ENCODE peak calls at places on chromosomes 1 and 21, in eight cellular contexts. One of them, this sample, is unnamed.

GRCh38 chr1:208183977-208184901 is 59.9 kb downstream of the PLXNA2 start:
- DNase-seq in fibroblast of the conjunctiva: peak
- DNase-seq in GM20000: no peak
- DNase-seq in C1 segment of cervical spinal cord: no peak
- DNase-seq in NCI-H774: no peak
- DNase-seq in stimulated activated CD8-positive, alpha-beta memory T cell treated with anti-CD3 and anti-CD28 coated beads, Interleukin-15, amount 100 ng/mL, for 24 hours: no peak
- DNase-seq in tibial artery: peak
- DNase-seq in GM03348: peak
- DNase-seq in this sample: no peak

GRCh38 chr1:118928739-118929554 is 59.2 kb downstream of the TBX15 start:
- DNase-seq in GM20000: peak
- DNase-seq in GM03348: peak
- DNase-seq in tibial artery: no peak
- DNase-seq in fibroblast of the conjunctiva: no peak
- DNase-seq in stimulated activated CD8-positive, alpha-beta memory T cell treated with anti-CD3 and anti-CD28 coated beads, Interleukin-15, amount 100 ng/mL, for 24 hours: no peak
- DNase-seq in NCI-H774: no peak
- DNase-seq in C1 segment of cervical spinal cord: no peak
- DNase-seq in this sample: no peak

GRCh38 chr1:14778882-14779594 is 180.6 kb downstream of the KAZN start:
- DNase-seq in C1 segment of cervical spinal cord: peak
- DNase-seq in GM03348: peak
- DNase-seq in GM20000: peak
- DNase-seq in fibroblast of the conjunctiva: no peak
- DNase-seq in stimulated activated CD8-positive, alpha-beta memory T cell treated with anti-CD3 and anti-CD28 coated beads, Interleukin-15, amount 100 ng/mL, for 24 hours: no peak
- DNase-seq in tibial artery: no peak
- DNase-seq in NCI-H774: peak
- DNase-seq in this sample: no peak

GRCh38 chr21:44368711-44369446 is 15.5 kb downstream of the TRPM2 start:
- DNase-seq in fibroblast of the conjunctiva: no peak
- DNase-seq in GM03348: no peak
- DNase-seq in tibial artery: no peak
- DNase-seq in GM20000: no peak
- DNase-seq in NCI-H774: no peak
- DNase-seq in C1 segment of cervical spinal cord: no peak
- DNase-seq in stimulated activated CD8-positive, alpha-beta memory T cell treated with anti-CD3 and anti-CD28 coated beads, Interleukin-15, amount 100 ng/mL, for 24 hours: no peak
- DNase-seq in this sample: no peak

GRCh38 chr21:33360871-33361602 is 36.3 kb downstream of the IFNAR1 start:
- DNase-seq in GM03348: peak
- DNase-seq in NCI-H774: peak
- DNase-seq in tibial artery: peak
- DNase-seq in fibroblast of the conjunctiva: peak
- DNase-seq in stimulated activated CD8-positive, alpha-beta memory T cell treated with anti-CD3 and anti-CD28 coated beads, Interleukin-15, amount 100 ng/mL, for 24 hours: peak
- DNase-seq in GM20000: peak
- DNase-seq in C1 segment of cervical spinal cord: peak
- DNase-seq in this sample: peak

GRCh38 chr21:46636181-46636512 is 673 bp downstream of the PRMT2 start:
- DNase-seq in GM20000: no peak
- DNase-seq in stimulated activated CD8-positive, alpha-beta memory T cell treated with anti-CD3 and anti-CD28 coated beads, Interleukin-15, amount 100 ng/mL, for 24 hours: no peak
- DNase-seq in NCI-H774: no peak
- DNase-seq in fibroblast of the conjunctiva: no peak
- DNase-seq in tibial artery: no peak
- DNase-seq in GM03348: no peak
- DNase-seq in C1 segment of cervical spinal cord: no peak
- DNase-seq in this sample: no peak

GRCh38 chr1:178491721-178492120 is 5.0 kb downstream of the CLEC20A start:
- DNase-seq in GM20000: no peak
- DNase-seq in GM03348: no peak
- DNase-seq in stimulated activated CD8-positive, alpha-beta memory T cell treated with anti-CD3 and anti-CD28 coated beads, Interleukin-15, amount 100 ng/mL, for 24 hours: no peak
- DNase-seq in tibial artery: no peak
- DNase-seq in fibroblast of the conjunctiva: no peak
- DNase-seq in NCI-H774: no peak
- DNase-seq in C1 segment of cervical spinal cord: no peak
- DNase-seq in this sample: no peak

GRCh38 chr1:1134300-1134961 is 18.5 kb upstream of the C1orf159 start:
- DNase-seq in fibroblast of the conjunctiva: no peak
- DNase-seq in tibial artery: no peak
- DNase-seq in NCI-H774: no peak
- DNase-seq in stimulated activated CD8-positive, alpha-beta memory T cell treated with anti-CD3 and anti-CD28 coated beads, Interleukin-15, amount 100 ng/mL, for 24 hours: no peak
- DNase-seq in GM20000: no peak
- DNase-seq in C1 segment of cervical spinal cord: no peak
- DNase-seq in GM03348: no peak
- DNase-seq in this sample: no peak

GRCh38 chr1:111513410-111514020 is 10.1 kb upstream of the ADORA3 start:
- DNase-seq in fibroblast of the conjunctiva: peak
- DNase-seq in NCI-H774: no peak
- DNase-seq in GM03348: no peak
- DNase-seq in C1 segment of cervical spinal cord: peak
- DNase-seq in stimulated activated CD8-positive, alpha-beta memory T cell treated with anti-CD3 and anti-CD28 coated beads, Interleukin-15, amount 100 ng/mL, for 24 hours: no peak
- DNase-seq in tibial artery: no peak
- DNase-seq in GM20000: no peak
- DNase-seq in this sample: no peak

GRCh38 chr1:91700332-91700731 is 185.6 kb downstream of the TGFBR3 start:
- DNase-seq in fibroblast of the conjunctiva: no peak
- DNase-seq in stimulated activated CD8-positive, alpha-beta memory T cell treated with anti-CD3 and anti-CD28 coated beads, Interleukin-15, amount 100 ng/mL, for 24 hours: no peak
- DNase-seq in tibial artery: no peak
- DNase-seq in GM20000: no peak
- DNase-seq in GM03348: peak
- DNase-seq in C1 segment of cervical spinal cord: no peak
- DNase-seq in NCI-H774: no peak
- DNase-seq in this sample: no peak

GRCh38 chr1:17755120-17755519 is at the start of gene ACTL8:
- DNase-seq in GM03348: no peak
- DNase-seq in NCI-H774: no peak
- DNase-seq in tibial artery: no peak
- DNase-seq in GM20000: no peak
- DNase-seq in C1 segment of cervical spinal cord: no peak
- DNase-seq in stimulated activated CD8-positive, alpha-beta memory T cell treated with anti-CD3 and anti-CD28 coated beads, Interleukin-15, amount 100 ng/mL, for 24 hours: no peak
- DNase-seq in fibroblast of the conjunctiva: no peak
- DNase-seq in this sample: no peak

GRCh38 chr1:24503870-24504523 is 1.4 kb downstream of the RCAN3 start:
- DNase-seq in fibroblast of the conjunctiva: no peak
- DNase-seq in GM20000: no peak
- DNase-seq in C1 segment of cervical spinal cord: no peak
- DNase-seq in tibial artery: no peak
- DNase-seq in stimulated activated CD8-positive, alpha-beta memory T cell treated with anti-CD3 and anti-CD28 coated beads, Interleukin-15, amount 100 ng/mL, for 24 hours: no peak
- DNase-seq in GM03348: no peak
- DNase-seq in NCI-H774: no peak
- DNase-seq in this sample: no peak

GRCh38 chr1:193104496-193104905 is 713 bp downstream of the GLRX2 start:
- DNase-seq in GM20000: peak
- DNase-seq in C1 segment of cervical spinal cord: peak
- DNase-seq in stimulated activated CD8-positive, alpha-beta memory T cell treated with anti-CD3 and anti-CD28 coated beads, Interleukin-15, amount 100 ng/mL, for 24 hours: no peak
- DNase-seq in tibial artery: peak
- DNase-seq in GM03348: peak
- DNase-seq in fibroblast of the conjunctiva: no peak
- DNase-seq in NCI-H774: no peak
- DNase-seq in this sample: no peak

GRCh38 chr1:183694035-183694434 is 40.9 kb upstream of the APOBEC4 start:
- DNase-seq in GM20000: no peak
- DNase-seq in NCI-H774: no peak
- DNase-seq in stimulated activated CD8-positive, alpha-beta memory T cell treated with anti-CD3 and anti-CD28 coated beads, Interleukin-15, amount 100 ng/mL, for 24 hours: no peak
- DNase-seq in fibroblast of the conjunctiva: no peak
- DNase-seq in tibial artery: no peak
- DNase-seq in C1 segment of cervical spinal cord: no peak
- DNase-seq in GM03348: no peak
- DNase-seq in this sample: no peak

GRCh38 chr21:37419228-37419906 is 52.8 kb downstream of the DYRK1A start:
- DNase-seq in fibroblast of the conjunctiva: no peak
- DNase-seq in C1 segment of cervical spinal cord: no peak
- DNase-seq in tibial artery: no peak
- DNase-seq in GM03348: no peak
- DNase-seq in NCI-H774: no peak
- DNase-seq in GM20000: no peak
- DNase-seq in stimulated activated CD8-positive, alpha-beta memory T cell treated with anti-CD3 and anti-CD28 coated beads, Interleukin-15, amount 100 ng/mL, for 24 hours: no peak
- DNase-seq in this sample: no peak

GRCh38 chr1:112704908-112705627 is 1.9 kb downstream of the RHOC start:
- DNase-seq in tibial artery: peak
- DNase-seq in fibroblast of the conjunctiva: peak
- DNase-seq in stimulated activated CD8-positive, alpha-beta memory T cell treated with anti-CD3 and anti-CD28 coated beads, Interleukin-15, amount 100 ng/mL, for 24 hours: no peak
- DNase-seq in C1 segment of cervical spinal cord: peak
- DNase-seq in NCI-H774: peak
- DNase-seq in GM20000: peak
- DNase-seq in GM03348: peak
- DNase-seq in this sample: no peak

GRCh38 chr1:111271464-111271801 is 19.2 kb upstream of the CHIA start:
- DNase-seq in C1 segment of cervical spinal cord: no peak
- DNase-seq in tibial artery: no peak
- DNase-seq in fibroblast of the conjunctiva: no peak
- DNase-seq in NCI-H774: no peak
- DNase-seq in stimulated activated CD8-positive, alpha-beta memory T cell treated with anti-CD3 and anti-CD28 coated beads, Interleukin-15, amount 100 ng/mL, for 24 hours: no peak
- DNase-seq in GM03348: no peak
- DNase-seq in GM20000: no peak
- DNase-seq in this sample: no peak

GRCh38 chr1:82604524-82604923 is 803.8 kb downstream of the ADGRL2 start:
- DNase-seq in C1 segment of cervical spinal cord: no peak
- DNase-seq in tibial artery: no peak
- DNase-seq in GM03348: no peak
- DNase-seq in stimulated activated CD8-positive, alpha-beta memory T cell treated with anti-CD3 and anti-CD28 coated beads, Interleukin-15, amount 100 ng/mL, for 24 hours: no peak
- DNase-seq in GM20000: no peak
- DNase-seq in fibroblast of the conjunctiva: no peak
- DNase-seq in NCI-H774: no peak
- DNase-seq in this sample: no peak

GRCh38 chr1:77742011-77742555 is 17.6 kb downstream of the USP33 start:
- DNase-seq in GM20000: no peak
- DNase-seq in fibroblast of the conjunctiva: no peak
- DNase-seq in tibial artery: no peak
- DNase-seq in C1 segment of cervical spinal cord: no peak
- DNase-seq in stimulated activated CD8-positive, alpha-beta memory T cell treated with anti-CD3 and anti-CD28 coated beads, Interleukin-15, amount 100 ng/mL, for 24 hours: no peak
- DNase-seq in NCI-H774: no peak
- DNase-seq in GM03348: no peak
- DNase-seq in this sample: no peak

GRCh38 chr1:70633004-70633403 is 221.9 kb downstream of the CTH start:
- DNase-seq in GM20000: no peak
- DNase-seq in NCI-H774: no peak
- DNase-seq in fibroblast of the conjunctiva: no peak
- DNase-seq in GM03348: no peak
- DNase-seq in tibial artery: no peak
- DNase-seq in stimulated activated CD8-positive, alpha-beta memory T cell treated with anti-CD3 and anti-CD28 coated beads, Interleukin-15, amount 100 ng/mL, for 24 hours: no peak
- DNase-seq in C1 segment of cervical spinal cord: no peak
- DNase-seq in this sample: no peak

GRCh38 chr1:81760487-81761097 is 40.1 kb upstream of the ADGRL2 start:
- DNase-seq in GM03348: peak
- DNase-seq in tibial artery: no peak
- DNase-seq in NCI-H774: no peak
- DNase-seq in C1 segment of cervical spinal cord: no peak
- DNase-seq in GM20000: no peak
- DNase-seq in stimulated activated CD8-positive, alpha-beta memory T cell treated with anti-CD3 and anti-CD28 coated beads, Interleukin-15, amount 100 ng/mL, for 24 hours: no peak
- DNase-seq in fibroblast of the conjunctiva: peak
- DNase-seq in this sample: no peak

GRCh38 chr1:244552336-244552735 is 91.3 kb downstream of the CATSPERE start:
- DNase-seq in stimulated activated CD8-positive, alpha-beta memory T cell treated with anti-CD3 and anti-CD28 coated beads, Interleukin-15, amount 100 ng/mL, for 24 hours: no peak
- DNase-seq in GM03348: no peak
- DNase-seq in fibroblast of the conjunctiva: no peak
- DNase-seq in NCI-H774: no peak
- DNase-seq in tibial artery: no peak
- DNase-seq in GM20000: no peak
- DNase-seq in C1 segment of cervical spinal cord: no peak
- DNase-seq in this sample: no peak

GRCh38 chr1:95196017-95196416 is 38.0 kb upstream of the RWDD3 start:
- DNase-seq in tibial artery: no peak
- DNase-seq in C1 segment of cervical spinal cord: no peak
- DNase-seq in stimulated activated CD8-positive, alpha-beta memory T cell treated with anti-CD3 and anti-CD28 coated beads, Interleukin-15, amount 100 ng/mL, for 24 hours: no peak
- DNase-seq in GM20000: no peak
- DNase-seq in fibroblast of the conjunctiva: no peak
- DNase-seq in NCI-H774: no peak
- DNase-seq in GM03348: no peak
- DNase-seq in this sample: no peak

GRCh38 chr1:28449904-28450303 is 55.9 kb upstream of the RCC1 start:
- DNase-seq in fibroblast of the conjunctiva: no peak
- DNase-seq in tibial artery: no peak
- DNase-seq in GM03348: no peak
- DNase-seq in NCI-H774: no peak
- DNase-seq in GM20000: peak
- DNase-seq in stimulated activated CD8-positive, alpha-beta memory T cell treated with anti-CD3 and anti-CD28 coated beads, Interleukin-15, amount 100 ng/mL, for 24 hours: no peak
- DNase-seq in C1 segment of cervical spinal cord: no peak
- DNase-seq in this sample: no peak

GRCh38 chr1:2591233-2591580 is 4.6 kb downstream of the PRXL2B start:
- DNase-seq in GM20000: no peak
- DNase-seq in GM03348: no peak
- DNase-seq in tibial artery: no peak
- DNase-seq in fibroblast of the conjunctiva: no peak
- DNase-seq in NCI-H774: no peak
- DNase-seq in stimulated activated CD8-positive, alpha-beta memory T cell treated with anti-CD3 and anti-CD28 coated beads, Interleukin-15, amount 100 ng/mL, for 24 hours: no peak
- DNase-seq in C1 segment of cervical spinal cord: no peak
- DNase-seq in this sample: no peak

GRCh38 chr1:8437286-8437685 is 119.4 kb downstream of the SLC45A1 start:
- DNase-seq in NCI-H774: no peak
- DNase-seq in fibroblast of the conjunctiva: no peak
- DNase-seq in C1 segment of cervical spinal cord: no peak
- DNase-seq in GM20000: no peak
- DNase-seq in GM03348: no peak
- DNase-seq in stimulated activated CD8-positive, alpha-beta memory T cell treated with anti-CD3 and anti-CD28 coated beads, Interleukin-15, amount 100 ng/mL, for 24 hours: no peak
- DNase-seq in tibial artery: no peak
- DNase-seq in this sample: no peak

GRCh38 chr1:29417558-29417858 is 181.2 kb downstream of the PTPRU start:
- DNase-seq in tibial artery: no peak
- DNase-seq in C1 segment of cervical spinal cord: no peak
- DNase-seq in fibroblast of the conjunctiva: no peak
- DNase-seq in NCI-H774: no peak
- DNase-seq in stimulated activated CD8-positive, alpha-beta memory T cell treated with anti-CD3 and anti-CD28 coated beads, Interleukin-15, amount 100 ng/mL, for 24 hours: no peak
- DNase-seq in GM20000: no peak
- DNase-seq in GM03348: no peak
- DNase-seq in this sample: no peak

GRCh38 chr21:16605588-16605987 is 875.8 kb downstream of the USP25 start:
- DNase-seq in GM20000: no peak
- DNase-seq in C1 segment of cervical spinal cord: no peak
- DNase-seq in tibial artery: no peak
- DNase-seq in NCI-H774: no peak
- DNase-seq in stimulated activated CD8-positive, alpha-beta memory T cell treated with anti-CD3 and anti-CD28 coated beads, Interleukin-15, amount 100 ng/mL, for 24 hours: no peak
- DNase-seq in fibroblast of the conjunctiva: peak
- DNase-seq in GM03348: no peak
- DNase-seq in this sample: no peak

GRCh38 chr1:22710688-22711024 is at the start of gene EPHB2:
- DNase-seq in tibial artery: no peak
- DNase-seq in GM20000: peak
- DNase-seq in NCI-H774: no peak
- DNase-seq in fibroblast of the conjunctiva: no peak
- DNase-seq in C1 segment of cervical spinal cord: peak
- DNase-seq in stimulated activated CD8-positive, alpha-beta memory T cell treated with anti-CD3 and anti-CD28 coated beads, Interleukin-15, amount 100 ng/mL, for 24 hours: no peak
- DNase-seq in GM03348: peak
- DNase-seq in this sample: no peak

GRCh38 chr1:246450485-246451251 is 56.4 kb downstream of the SMYD3 start:
- DNase-seq in C1 segment of cervical spinal cord: no peak
- DNase-seq in NCI-H774: peak
- DNase-seq in stimulated activated CD8-positive, alpha-beta memory T cell treated with anti-CD3 and anti-CD28 coated beads, Interleukin-15, amount 100 ng/mL, for 24 hours: no peak
- DNase-seq in fibroblast of the conjunctiva: peak
- DNase-seq in GM03348: peak
- DNase-seq in tibial artery: no peak
- DNase-seq in GM20000: peak
- DNase-seq in this sample: no peak

GRCh38 chr21:36820176-36821031 is 121.5 kb downstream of the SIM2 start:
- DNase-seq in fibroblast of the conjunctiva: no peak
- DNase-seq in tibial artery: no peak
- DNase-seq in NCI-H774: no peak
- DNase-seq in stimulated activated CD8-positive, alpha-beta memory T cell treated with anti-CD3 and anti-CD28 coated beads, Interleukin-15, amount 100 ng/mL, for 24 hours: no peak
- DNase-seq in C1 segment of cervical spinal cord: no peak
- DNase-seq in GM03348: no peak
- DNase-seq in GM20000: no peak
- DNase-seq in this sample: no peak

GRCh38 chr21:46096997-46097825 is 701 bp upstream of the COL6A2 start:
- DNase-seq in C1 segment of cervical spinal cord: no peak
- DNase-seq in stimulated activated CD8-positive, alpha-beta memory T cell treated with anti-CD3 and anti-CD28 coated beads, Interleukin-15, amount 100 ng/mL, for 24 hours: no peak
- DNase-seq in GM20000: no peak
- DNase-seq in GM03348: peak
- DNase-seq in NCI-H774: no peak
- DNase-seq in fibroblast of the conjunctiva: no peak
- DNase-seq in tibial artery: peak
- DNase-seq in this sample: no peak

GRCh38 chr1:40017951-40018575 is 22.5 kb upstream of the CAP1 start:
- DNase-seq in GM03348: no peak
- DNase-seq in tibial artery: no peak
- DNase-seq in stimulated activated CD8-positive, alpha-beta memory T cell treated with anti-CD3 and anti-CD28 coated beads, Interleukin-15, amount 100 ng/mL, for 24 hours: no peak
- DNase-seq in fibroblast of the conjunctiva: no peak
- DNase-seq in C1 segment of cervical spinal cord: no peak
- DNase-seq in GM20000: no peak
- DNase-seq in NCI-H774: no peak
- DNase-seq in this sample: no peak

GRCh38 chr21:44870748-44871495 is 2.6 kb downstream of the PTTG1IP start:
- DNase-seq in NCI-H774: no peak
- DNase-seq in tibial artery: no peak
- DNase-seq in C1 segment of cervical spinal cord: no peak
- DNase-seq in stimulated activated CD8-positive, alpha-beta memory T cell treated with anti-CD3 and anti-CD28 coated beads, Interleukin-15, amount 100 ng/mL, for 24 hours: no peak
- DNase-seq in GM03348: no peak
- DNase-seq in GM20000: no peak
- DNase-seq in fibroblast of the conjunctiva: no peak
- DNase-seq in this sample: no peak